ENCODE peak calls at places on chromosomes 13 and 19, in nine cellular contexts. One of them, this sample, is unnamed.

GRCh38 chr13:100904293-100904976 is 229.8 kb upstream of the TMTC4 start:
- DNase-seq in GM12891: no peak
- DNase-seq in activated naive CD8-positive, alpha-beta T cell treated with anti-CD3 and anti-CD28 coated beads, Interleukin-2, amount 50 U/mL, for 24 hours: no peak
- DNase-seq in cardiac muscle cell: no peak
- DNase-seq in sciatic nerve: no peak
- DNase-seq in transverse colon: no peak
- DNase-seq in neural progenitor cell: no peak
- DNase-seq in AG09319: no peak
- DNase-seq in AG10803: no peak
- DNase-seq in this sample: no peak

GRCh38 chr13:88586263-88586662 is 915.1 kb downstream of the SLITRK5 start:
- DNase-seq in AG10803: no peak
- DNase-seq in cardiac muscle cell: no peak
- DNase-seq in activated naive CD8-positive, alpha-beta T cell treated with anti-CD3 and anti-CD28 coated beads, Interleukin-2, amount 50 U/mL, for 24 hours: no peak
- DNase-seq in AG09319: no peak
- DNase-seq in neural progenitor cell: no peak
- DNase-seq in GM12891: no peak
- DNase-seq in sciatic nerve: no peak
- DNase-seq in transverse colon: no peak
- DNase-seq in this sample: no peak

GRCh38 chr19:39448271-39448670 is 2.9 kb downstream of the SUPT5H start:
- DNase-seq in neural progenitor cell: no peak
- DNase-seq in GM12891: no peak
- DNase-seq in AG09319: no peak
- DNase-seq in activated naive CD8-positive, alpha-beta T cell treated with anti-CD3 and anti-CD28 coated beads, Interleukin-2, amount 50 U/mL, for 24 hours: peak
- DNase-seq in sciatic nerve: no peak
- DNase-seq in transverse colon: no peak
- DNase-seq in AG10803: peak
- DNase-seq in cardiac muscle cell: no peak
- DNase-seq in this sample: no peak

GRCh38 chr19:5157186-5157585 is 183.4 kb downstream of the PTPRS start:
- DNase-seq in AG09319: no peak
- DNase-seq in transverse colon: no peak
- DNase-seq in neural progenitor cell: no peak
- DNase-seq in activated naive CD8-positive, alpha-beta T cell treated with anti-CD3 and anti-CD28 coated beads, Interleukin-2, amount 50 U/mL, for 24 hours: no peak
- DNase-seq in AG10803: no peak
- DNase-seq in sciatic nerve: no peak
- DNase-seq in GM12891: no peak
- DNase-seq in cardiac muscle cell: no peak
- DNase-seq in this sample: no peak

GRCh38 chr19:34962281-34962944 is 1.6 kb downstream of the ZNF792 start:
- DNase-seq in cardiac muscle cell: no peak
- DNase-seq in activated naive CD8-positive, alpha-beta T cell treated with anti-CD3 and anti-CD28 coated beads, Interleukin-2, amount 50 U/mL, for 24 hours: no peak
- DNase-seq in neural progenitor cell: no peak
- DNase-seq in transverse colon: no peak
- DNase-seq in sciatic nerve: no peak
- DNase-seq in GM12891: no peak
- DNase-seq in AG09319: no peak
- DNase-seq in AG10803: no peak
- DNase-seq in this sample: no peak

GRCh38 chr19:46497773-46498172 is 2.1 kb upstream of the PNMA8B start:
- DNase-seq in neural progenitor cell: no peak
- DNase-seq in activated naive CD8-positive, alpha-beta T cell treated with anti-CD3 and anti-CD28 coated beads, Interleukin-2, amount 50 U/mL, for 24 hours: no peak
- DNase-seq in AG10803: no peak
- DNase-seq in AG09319: no peak
- DNase-seq in sciatic nerve: no peak
- DNase-seq in transverse colon: no peak
- DNase-seq in cardiac muscle cell: no peak
- DNase-seq in GM12891: no peak
- DNase-seq in this sample: no peak

GRCh38 chr13:84684048-84684662 is 801.9 kb upstream of the SLITRK1 start:
- DNase-seq in AG09319: no peak
- DNase-seq in neural progenitor cell: no peak
- DNase-seq in AG10803: no peak
- DNase-seq in activated naive CD8-positive, alpha-beta T cell treated with anti-CD3 and anti-CD28 coated beads, Interleukin-2, amount 50 U/mL, for 24 hours: no peak
- DNase-seq in sciatic nerve: no peak
- DNase-seq in GM12891: no peak
- DNase-seq in transverse colon: no peak
- DNase-seq in cardiac muscle cell: no peak
- DNase-seq in this sample: no peak

GRCh38 chr13:36261976-36262375 is 35.6 kb downstream of the CCDC169 start:
- DNase-seq in sciatic nerve: no peak
- DNase-seq in transverse colon: no peak
- DNase-seq in cardiac muscle cell: no peak
- DNase-seq in AG10803: no peak
- DNase-seq in neural progenitor cell: no peak
- DNase-seq in GM12891: no peak
- DNase-seq in activated naive CD8-positive, alpha-beta T cell treated with anti-CD3 and anti-CD28 coated beads, Interleukin-2, amount 50 U/mL, for 24 hours: no peak
- DNase-seq in AG09319: no peak
- DNase-seq in this sample: no peak